ENCODE peak calls at places on chromosome 19, in four cellular contexts. N is coronary artery; S is stimulated activated CD4-positive, alpha-beta T cell treated with anti-CD3 and anti-CD28 coated beads, Interleukin-2, amount 100 ng/mL, for 48 hours; P is MCF 10A. H is an unnamed sample.
A peak's percentile ranks its signal among the peaks of the same experiment; 100 is the strongest.

GRCh38 chr19:12126707-12127106 is 13.4 kb downstream of the ZNF20 start:
- DNase-seq in N (no peak), S (no peak), P (peak; percentile 6), H (no peak)

GRCh38 chr19:48991823-48992570 is 1.1 kb downstream of the GYS1 start:
- DNase-seq in N (peak; percentile 86), S (no peak), P (peak; percentile 86), H (no peak)

GRCh38 chr19:19406878-19407639 is 1.6 kb downstream of the GATAD2A start:
- DNase-seq in N (no peak), S (no peak), P (peak; percentile 59), H (no peak)

GRCh38 chr19:18135712-18136584 is 17.0 kb upstream of the PIK3R2 start:
- DNase-seq in N (no peak), S (no peak), P (peak; percentile 41), H (no peak)

GRCh38 chr19:15696654-15697194 is 23.8 kb downstream of the CYP4F12 start:
- DNase-seq in N (no peak), S (no peak), P (no peak), H (no peak)

GRCh38 chr19:39052243-39052746 is 19.9 kb upstream of the FBXO27 start:
- DNase-seq in N (no peak), S (peak; percentile 65), P (peak; percentile 62), H (peak; percentile 49)

GRCh38 chr19:57338798-57339378 is 12.2 kb upstream of the ZNF304 start:
- DNase-seq in N (no peak), S (no peak), P (no peak), H (no peak)

GRCh38 chr19:18291590-18292459 is 10.4 kb upstream of the JUND start:
- DNase-seq in N (peak; percentile 92), S (peak; percentile 85), P (peak; percentile 70), H (peak; percentile 79)

GRCh38 chr19:17282488-17283256 is 971 bp downstream of the ANKLE1 start:
- DNase-seq in N (no peak), S (peak; percentile 82), P (peak; percentile 88), H (peak; percentile 88)

GRCh38 chr19:48600679-48601382 is 5.7 kb upstream of the SPACA4 start:
- DNase-seq in N (no peak), S (no peak), P (no peak), H (no peak)

GRCh38 chr19:40219721-40220276 is 1.6 kb upstream of the TTC9B start:
- DNase-seq in N (no peak), S (no peak), P (peak; percentile 81), H (no peak)

GRCh38 chr19:7272856-7273578 is 21.2 kb downstream of the INSR start:
- DNase-seq in N (no peak), S (no peak), P (peak; percentile 40), H (peak; percentile 32)

GRCh38 chr19:10449037-10449436 is 28.7 kb downstream of the PDE4A start:
- DNase-seq in N (no peak), S (no peak), P (no peak), H (no peak)

GRCh38 chr19:4971424-4971793 is 2.5 kb downstream of the KDM4B start:
- DNase-seq in N (no peak), S (no peak), P (peak; percentile 55), H (no peak)

GRCh38 chr19:52343548-52343947 is 7.5 kb downstream of the ZNF610 start:
- DNase-seq in N (no peak), S (peak; percentile 47), P (peak; percentile 22), H (no peak)

GRCh38 chr19:47765522-47766358 is 12.8 kb upstream of the SELENOW start:
- DNase-seq in N (no peak), S (peak; percentile 44), P (peak; percentile 69), H (no peak)

H was measured in GM19239.